ENCODE peak calls at places on chromosome 20, in seven cellular contexts. One of them, this sample, is unnamed.

GRCh38 chr20:23541330-23541729 is 27.0 kb downstream of the CST9L start:
- DNase-seq in Karpas-422: peak; percentile 61
- DNase-seq in cardiac muscle cell: no peak
- DNase-seq in WERI-Rb-1: peak; percentile 14
- DNase-seq in CD4-positive, CD25-positive, alpha-beta regulatory T cell: no peak
- DNase-seq in esophagus squamous epithelium: no peak
- DNase-seq in right atrium auricular region: no peak
- DNase-seq in this sample: no peak

GRCh38 chr20:3494218-3494617 is 23.4 kb downstream of the ATRN start:
- DNase-seq in Karpas-422: peak; percentile 48
- DNase-seq in cardiac muscle cell: no peak
- DNase-seq in WERI-Rb-1: no peak
- DNase-seq in CD4-positive, CD25-positive, alpha-beta regulatory T cell: no peak
- DNase-seq in esophagus squamous epithelium: no peak
- DNase-seq in right atrium auricular region: no peak
- DNase-seq in this sample: no peak

GRCh38 chr20:11919046-11919445 is 1.4 kb downstream of the BTBD3 start:
- DNase-seq in Karpas-422: no peak
- DNase-seq in cardiac muscle cell: no peak
- DNase-seq in WERI-Rb-1: peak; percentile 62
- DNase-seq in CD4-positive, CD25-positive, alpha-beta regulatory T cell: no peak
- DNase-seq in esophagus squamous epithelium: no peak
- DNase-seq in right atrium auricular region: no peak
- DNase-seq in this sample: no peak

GRCh38 chr20:34539756-34540155 is 18.8 kb upstream of the MAP1LC3A start:
- DNase-seq in Karpas-422: no peak
- DNase-seq in cardiac muscle cell: no peak
- DNase-seq in WERI-Rb-1: no peak
- DNase-seq in CD4-positive, CD25-positive, alpha-beta regulatory T cell: no peak
- DNase-seq in esophagus squamous epithelium: no peak
- DNase-seq in right atrium auricular region: no peak
- DNase-seq in this sample: no peak

GRCh38 chr20:57160985-57161384 is 105.5 kb downstream of the BMP7 start:
- DNase-seq in Karpas-422: no peak
- DNase-seq in cardiac muscle cell: no peak
- DNase-seq in WERI-Rb-1: no peak
- DNase-seq in CD4-positive, CD25-positive, alpha-beta regulatory T cell: no peak
- DNase-seq in esophagus squamous epithelium: no peak
- DNase-seq in right atrium auricular region: no peak
- DNase-seq in this sample: no peak

GRCh38 chr20:37538003-37538402 is 10.3 kb upstream of the BLCAP start:
- DNase-seq in Karpas-422: no peak
- DNase-seq in cardiac muscle cell: no peak
- DNase-seq in WERI-Rb-1: no peak
- DNase-seq in CD4-positive, CD25-positive, alpha-beta regulatory T cell: no peak
- DNase-seq in esophagus squamous epithelium: no peak
- DNase-seq in right atrium auricular region: no peak
- DNase-seq in this sample: peak; percentile 86

GRCh38 chr20:11544029-11544678 is 373.5 kb upstream of the BTBD3 start:
- DNase-seq in Karpas-422: peak; percentile 87
- DNase-seq in cardiac muscle cell: peak; percentile 69
- DNase-seq in WERI-Rb-1: peak; percentile 24
- DNase-seq in CD4-positive, CD25-positive, alpha-beta regulatory T cell: no peak
- DNase-seq in esophagus squamous epithelium: no peak
- DNase-seq in right atrium auricular region: no peak
- DNase-seq in this sample: no peak

GRCh38 chr20:37384683-37385174 is 38.8 kb downstream of the SRC start:
- DNase-seq in Karpas-422: peak; percentile 90
- DNase-seq in cardiac muscle cell: peak; percentile 74
- DNase-seq in WERI-Rb-1: peak; percentile 48
- DNase-seq in CD4-positive, CD25-positive, alpha-beta regulatory T cell: peak; percentile 60
- DNase-seq in esophagus squamous epithelium: no peak
- DNase-seq in right atrium auricular region: no peak
- DNase-seq in this sample: peak; percentile 85

GRCh38 chr20:52812231-52812847 is 159.8 kb upstream of the TSHZ2 start:
- DNase-seq in Karpas-422: no peak
- DNase-seq in cardiac muscle cell: no peak
- DNase-seq in WERI-Rb-1: no peak
- DNase-seq in CD4-positive, CD25-positive, alpha-beta regulatory T cell: no peak
- DNase-seq in esophagus squamous epithelium: no peak
- DNase-seq in right atrium auricular region: no peak
- DNase-seq in this sample: no peak

GRCh38 chr20:36833275-36834020 is 42.5 kb upstream of the TLDC2 start:
- DNase-seq in Karpas-422: no peak
- DNase-seq in cardiac muscle cell: no peak
- DNase-seq in WERI-Rb-1: no peak
- DNase-seq in CD4-positive, CD25-positive, alpha-beta regulatory T cell: no peak
- DNase-seq in esophagus squamous epithelium: no peak
- DNase-seq in right atrium auricular region: no peak
- DNase-seq in this sample: peak; percentile 72

GRCh38 chr20:41029150-41029872 is 689 bp downstream of the TOP1 start:
- DNase-seq in Karpas-422: peak; percentile 69
- DNase-seq in cardiac muscle cell: peak; percentile 38
- DNase-seq in WERI-Rb-1: no peak
- DNase-seq in CD4-positive, CD25-positive, alpha-beta regulatory T cell: peak; percentile 13
- DNase-seq in esophagus squamous epithelium: no peak
- DNase-seq in right atrium auricular region: no peak
- DNase-seq in this sample: no peak

GRCh38 chr20:57622579-57623381 is 2.6 kb upstream of the ZBP1 start:
- DNase-seq in Karpas-422: peak; percentile 88
- DNase-seq in cardiac muscle cell: peak; percentile 59
- DNase-seq in WERI-Rb-1: peak; percentile 75
- DNase-seq in CD4-positive, CD25-positive, alpha-beta regulatory T cell: peak; percentile 54
- DNase-seq in esophagus squamous epithelium: no peak
- DNase-seq in right atrium auricular region: peak; percentile 55
- DNase-seq in this sample: peak; percentile 100

GRCh38 chr20:34300809-34301586 is 2.2 kb downstream of the AHCY start:
- DNase-seq in Karpas-422: no peak
- DNase-seq in cardiac muscle cell: peak; percentile 79
- DNase-seq in WERI-Rb-1: peak; percentile 55
- DNase-seq in CD4-positive, CD25-positive, alpha-beta regulatory T cell: no peak
- DNase-seq in esophagus squamous epithelium: no peak
- DNase-seq in right atrium auricular region: no peak
- DNase-seq in this sample: no peak

GRCh38 chr20:62989201-62989601 is 17.6 kb downstream of the BHLHE23 start:
- DNase-seq in Karpas-422: no peak
- DNase-seq in cardiac muscle cell: no peak
- DNase-seq in WERI-Rb-1: no peak
- DNase-seq in CD4-positive, CD25-positive, alpha-beta regulatory T cell: no peak
- DNase-seq in esophagus squamous epithelium: no peak
- DNase-seq in right atrium auricular region: no peak
- DNase-seq in this sample: no peak
- H3K27me3 ChIP-seq in Karpas-422: no peaks in the 10 kb centered on the region
- H3K27me3 ChIP-seq in cardiac muscle cell: peaks cover 35% of the 10 kb centered on the region
- H3K27me3 ChIP-seq in WERI-Rb-1: no peaks in the 10 kb centered on the region
- H3K27me3 ChIP-seq in CD4-positive, CD25-positive, alpha-beta regulatory T cell: peaks cover 4% of the 10 kb centered on the region
- H3K27me3 ChIP-seq in esophagus squamous epithelium: no peaks in the 10 kb centered on the region
- H3K27me3 ChIP-seq in right atrium auricular region: no peaks in the 10 kb centered on the region
- H3K27me3 ChIP-seq in this sample: peaks cover 63% of the 10 kb centered on the region

GRCh38 chr20:46250772-46251171 is 57.5 kb downstream of the CDH22 start:
- DNase-seq in Karpas-422: no peak
- DNase-seq in cardiac muscle cell: no peak
- DNase-seq in WERI-Rb-1: no peak
- DNase-seq in CD4-positive, CD25-positive, alpha-beta regulatory T cell: no peak
- DNase-seq in esophagus squamous epithelium: no peak
- DNase-seq in right atrium auricular region: no peak
- DNase-seq in this sample: no peak

GRCh38 chr20:46253391-46253790 is 54.9 kb downstream of the CDH22 start:
- DNase-seq in Karpas-422: no peak
- DNase-seq in cardiac muscle cell: no peak
- DNase-seq in WERI-Rb-1: peak; percentile 77
- DNase-seq in CD4-positive, CD25-positive, alpha-beta regulatory T cell: no peak
- DNase-seq in esophagus squamous epithelium: no peak
- DNase-seq in right atrium auricular region: no peak
- DNase-seq in this sample: no peak

GRCh38 chr20:46249671-46250070 is 58.6 kb downstream of the CDH22 start:
- DNase-seq in Karpas-422: no peak
- DNase-seq in cardiac muscle cell: no peak
- DNase-seq in WERI-Rb-1: no peak
- DNase-seq in CD4-positive, CD25-positive, alpha-beta regulatory T cell: no peak
- DNase-seq in esophagus squamous epithelium: no peak
- DNase-seq in right atrium auricular region: no peak
- DNase-seq in this sample: no peak

GRCh38 chr20:46251211-46251673 is 57.1 kb downstream of the CDH22 start:
- DNase-seq in Karpas-422: no peak
- DNase-seq in cardiac muscle cell: peak; percentile 65
- DNase-seq in WERI-Rb-1: no peak
- DNase-seq in CD4-positive, CD25-positive, alpha-beta regulatory T cell: no peak
- DNase-seq in esophagus squamous epithelium: no peak
- DNase-seq in right atrium auricular region: no peak
- DNase-seq in this sample: no peak

DNA sequence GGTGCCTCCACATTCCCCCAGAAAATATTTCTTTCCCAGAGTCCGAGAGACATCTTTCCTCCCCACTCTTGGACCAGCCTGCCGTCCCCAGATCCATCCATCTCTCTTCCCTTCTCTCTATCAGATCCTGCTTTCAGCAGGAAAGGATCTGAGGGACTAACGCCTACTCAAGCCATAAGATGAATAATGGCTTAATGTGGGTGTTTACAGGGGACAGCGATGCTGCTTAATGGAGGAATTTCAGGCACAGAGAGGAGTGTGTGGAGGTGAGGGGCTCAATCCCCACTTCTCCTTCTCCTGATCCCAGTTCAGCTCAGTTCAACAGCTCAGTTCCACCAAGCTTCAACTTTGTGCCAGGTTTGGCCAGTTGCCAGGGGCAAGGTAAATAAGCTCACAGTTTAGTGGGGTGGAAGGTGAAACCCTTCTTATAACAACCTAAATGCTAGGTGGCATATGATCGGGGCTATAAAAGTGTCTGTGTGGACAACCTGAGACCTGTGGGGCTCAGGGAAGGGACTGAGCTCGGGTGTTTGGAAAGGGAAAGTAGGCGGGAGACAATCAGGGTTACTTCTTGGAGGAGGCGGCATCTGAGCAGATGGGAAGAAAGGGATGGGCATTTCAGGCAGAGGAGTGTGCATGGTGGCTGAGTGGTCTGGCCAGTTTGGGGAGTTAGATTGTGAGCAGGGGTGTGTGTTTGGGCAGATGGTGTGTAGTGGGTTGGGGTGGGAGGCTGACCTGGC is 55.8 kb downstream of the CDH22 start:
- DNase-seq in Karpas-422: no peak
- DNase-seq in cardiac muscle cell: no peak
- DNase-seq in WERI-Rb-1: no peak
- DNase-seq in CD4-positive, CD25-positive, alpha-beta regulatory T cell: no peak
- DNase-seq in esophagus squamous epithelium: no peak
- DNase-seq in right atrium auricular region: no peak
- DNase-seq in this sample: no peak
- H3K27me3 ChIP-seq in Karpas-422: no peaks in the 10 kb centered on the region
- H3K27me3 ChIP-seq in cardiac muscle cell: peaks cover 51% of the 10 kb centered on the region
- H3K27me3 ChIP-seq in WERI-Rb-1: no peaks in the 10 kb centered on the region
- H3K27me3 ChIP-seq in CD4-positive, CD25-positive, alpha-beta regulatory T cell: peaks cover 22% of the 10 kb centered on the region
- H3K27me3 ChIP-seq in esophagus squamous epithelium: no peaks in the 10 kb centered on the region
- H3K27me3 ChIP-seq in right atrium auricular region: no peaks in the 10 kb centered on the region
- H3K27me3 ChIP-seq in this sample: no peaks in the 10 kb centered on the region

GRCh38 chr20:59568509-59569024 is 35.8 kb upstream of the PHACTR3 start:
- DNase-seq in Karpas-422: no peak
- DNase-seq in cardiac muscle cell: no peak
- DNase-seq in WERI-Rb-1: no peak
- DNase-seq in CD4-positive, CD25-positive, alpha-beta regulatory T cell: no peak
- DNase-seq in esophagus squamous epithelium: no peak
- DNase-seq in right atrium auricular region: no peak
- DNase-seq in this sample: peak; percentile 71

GRCh38 chr20:59567585-59568508 is 36.5 kb upstream of the PHACTR3 start:
- DNase-seq in Karpas-422: no peak
- DNase-seq in cardiac muscle cell: no peak
- DNase-seq in WERI-Rb-1: no peak
- DNase-seq in CD4-positive, CD25-positive, alpha-beta regulatory T cell: no peak
- DNase-seq in esophagus squamous epithelium: no peak
- DNase-seq in right atrium auricular region: no peak
- DNase-seq in this sample: peak; percentile 75

GRCh38 chr20:59566631-59567524 is 37.5 kb upstream of the PHACTR3 start:
- DNase-seq in Karpas-422: no peak
- DNase-seq in cardiac muscle cell: no peak
- DNase-seq in WERI-Rb-1: no peak
- DNase-seq in CD4-positive, CD25-positive, alpha-beta regulatory T cell: no peak
- DNase-seq in esophagus squamous epithelium: no peak
- DNase-seq in right atrium auricular region: no peak
- DNase-seq in this sample: peak; percentile 75

GRCh38 chr20:59571151-59571550 is 33.2 kb upstream of the PHACTR3 start:
- DNase-seq in Karpas-422: no peak
- DNase-seq in cardiac muscle cell: no peak
- DNase-seq in WERI-Rb-1: no peak
- DNase-seq in CD4-positive, CD25-positive, alpha-beta regulatory T cell: no peak
- DNase-seq in esophagus squamous epithelium: no peak
- DNase-seq in right atrium auricular region: no peak
- DNase-seq in this sample: peak; percentile 69

GRCh38 chr20:59569305-59569704 is 35.0 kb upstream of the PHACTR3 start:
- DNase-seq in Karpas-422: no peak
- DNase-seq in cardiac muscle cell: no peak
- DNase-seq in WERI-Rb-1: no peak
- DNase-seq in CD4-positive, CD25-positive, alpha-beta regulatory T cell: no peak
- DNase-seq in esophagus squamous epithelium: no peak
- DNase-seq in right atrium auricular region: no peak
- DNase-seq in this sample: no peak
- H3K27me3 ChIP-seq in Karpas-422: no peaks in the 10 kb centered on the region
- H3K27me3 ChIP-seq in cardiac muscle cell: peaks cover 2% of the 10 kb centered on the region
- H3K27me3 ChIP-seq in WERI-Rb-1: peaks cover 96% of the 10 kb centered on the region
- H3K27me3 ChIP-seq in CD4-positive, CD25-positive, alpha-beta regulatory T cell: no peaks in the 10 kb centered on the region
- H3K27me3 ChIP-seq in esophagus squamous epithelium: no peaks in the 10 kb centered on the region
- H3K27me3 ChIP-seq in right atrium auricular region: no peaks in the 10 kb centered on the region
- H3K27me3 ChIP-seq in this sample: peaks cover 39% of the 10 kb centered on the region

GRCh38 chr20:25089096-25089495 is 7.2 kb upstream of the VSX1 start:
- DNase-seq in Karpas-422: no peak
- DNase-seq in cardiac muscle cell: no peak
- DNase-seq in WERI-Rb-1: no peak
- DNase-seq in CD4-positive, CD25-positive, alpha-beta regulatory T cell: no peak
- DNase-seq in esophagus squamous epithelium: no peak
- DNase-seq in right atrium auricular region: no peak
- DNase-seq in this sample: no peak
- H3K27me3 ChIP-seq in Karpas-422: no peaks in the 10 kb centered on the region
- H3K27me3 ChIP-seq in cardiac muscle cell: peaks cover 87% of the 10 kb centered on the region
- H3K27me3 ChIP-seq in WERI-Rb-1: peaks cover 11% of the 10 kb centered on the region
- H3K27me3 ChIP-seq in CD4-positive, CD25-positive, alpha-beta regulatory T cell: peaks cover 3% of the 10 kb centered on the region
- H3K27me3 ChIP-seq in esophagus squamous epithelium: peaks cover 15% of the 10 kb centered on the region
- H3K27me3 ChIP-seq in right atrium auricular region: peaks cover 15% of the 10 kb centered on the region
- H3K27me3 ChIP-seq in this sample: peaks cover 56% of the 10 kb centered on the region

DNA sequence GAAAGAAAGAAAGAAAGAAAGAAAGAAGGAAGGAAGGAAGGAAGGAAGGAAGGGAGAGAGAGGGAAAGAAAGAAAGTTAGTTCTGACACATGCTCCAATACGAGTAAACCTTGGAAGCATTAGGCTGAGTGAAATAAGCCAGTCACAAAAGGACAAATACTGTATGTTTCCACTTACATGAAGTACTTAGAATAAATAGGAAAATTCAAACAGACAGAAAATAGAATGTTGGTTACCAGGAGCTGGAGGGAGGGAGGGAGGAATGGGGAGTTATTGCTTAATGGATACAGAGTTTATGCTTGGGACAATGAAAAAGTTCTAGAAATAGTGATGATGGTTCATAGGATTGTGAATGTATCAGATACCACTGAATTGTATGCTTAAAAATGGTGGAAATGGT is 75.2 kb upstream of the CDH4 start:
- DNase-seq in Karpas-422: no peak
- DNase-seq in cardiac muscle cell: no peak
- DNase-seq in WERI-Rb-1: no peak
- DNase-seq in CD4-positive, CD25-positive, alpha-beta regulatory T cell: no peak
- DNase-seq in esophagus squamous epithelium: no peak
- DNase-seq in right atrium auricular region: no peak
- DNase-seq in this sample: no peak
- H3K27me3 ChIP-seq in Karpas-422: peaks cover 8% of the 10 kb centered on the region
- H3K27me3 ChIP-seq in cardiac muscle cell: peaks cover 4% of the 10 kb centered on the region
- H3K27me3 ChIP-seq in WERI-Rb-1: peaks cover 51% of the 10 kb centered on the region
- H3K27me3 ChIP-seq in CD4-positive, CD25-positive, alpha-beta regulatory T cell: no peaks in the 10 kb centered on the region
- H3K27me3 ChIP-seq in esophagus squamous epithelium: no peaks in the 10 kb centered on the region
- H3K27me3 ChIP-seq in right atrium auricular region: no peaks in the 10 kb centered on the region
- H3K27me3 ChIP-seq in this sample: no peaks in the 10 kb centered on the region